ENCODE peak calls at places on chromosomes 13 and 19, in seven cellular contexts. T is CD4-positive, alpha-beta T cell; J is fibroblast of mammary gland; E is nephron progenitor cell; K is IMR-90; N is CD8-positive, alpha-beta T cell; B is cardiac muscle cell. H is an unnamed sample.

GRCh38 chr19:45119582-45119981 is 26.6 kb downstream of the PPP1R37 start:
- DNase-seq in T (no peak), J (no peak), E (no peak), K (no peak), N (no peak), B (no peak), H (no peak)

GRCh38 chr19:39166571-39167391 is 30.0 kb upstream of the NCCRP1 start:
- DNase-seq in T (no peak), J (no peak), E (peak), K (no peak), N (no peak), B (peak), H (no peak)

GRCh38 chr19:5170329-5170745 is 170.3 kb downstream of the PTPRS start:
- DNase-seq in T (peak), J (no peak), E (peak), K (no peak), N (peak), B (no peak), H (no peak)

GRCh38 chr19:51359294-51359693 is 6.9 kb downstream of the ETFB start:
- DNase-seq in T (no peak), J (peak), E (no peak), K (peak), N (no peak), B (no peak), H (no peak)

GRCh38 chr13:45537506-45537905 is 72.8 kb downstream of the COG3 start:
- DNase-seq in T (no peak), J (peak), E (no peak), K (peak), N (no peak), B (no peak), H (no peak)

GRCh38 chr19:15378529-15379082 is 981 bp downstream of the AKAP8 start:
- DNase-seq in T (peak), J (peak), E (peak), K (peak), N (peak), B (peak), H (peak)

GRCh38 chr13:32837973-32838940 is 178.0 kb upstream of the KL start:
- DNase-seq in T (no peak), J (no peak), E (no peak), K (no peak), N (no peak), B (no peak), H (no peak)

GRCh38 chr19:4415352-4415751 is 12.9 kb downstream of the CHAF1A start:
- DNase-seq in T (no peak), J (no peak), E (no peak), K (no peak), N (no peak), B (no peak), H (no peak)

GRCh38 chr19:16903347-16903746 is 14.5 kb downstream of the F2RL3 start:
- DNase-seq in T (no peak), J (no peak), E (no peak), K (no peak), N (no peak), B (no peak), H (no peak)

GRCh38 chr19:40798997-40799557 is at the start of gene EGLN2:
- DNase-seq in T (no peak), J (no peak), E (no peak), K (no peak), N (no peak), B (no peak), H (no peak)

GRCh38 chr19:4970558-4971423 is 1.9 kb downstream of the KDM4B start:
- DNase-seq in T (no peak), J (peak), E (no peak), K (no peak), N (no peak), B (peak), H (no peak)

GRCh38 chr19:45558399-45558878 is 26.2 kb downstream of the OPA3 start:
- DNase-seq in T (peak), J (peak), E (peak), K (peak), N (peak), B (peak), H (no peak)

GRCh38 chr13:102386461-102386860 is 15.4 kb downstream of the FGF14 start:
- DNase-seq in T (no peak), J (no peak), E (no peak), K (no peak), N (no peak), B (no peak), H (no peak)

GRCh38 chr19:48319647-48320537 is 5.5 kb upstream of the EMP3 start:
- DNase-seq in T (peak), J (peak), E (peak), K (peak), N (peak), B (peak), H (no peak)

GRCh38 chr19:1266818-1267440 is 2.2 kb upstream of the CIRBP start:
- DNase-seq in T (peak), J (no peak), E (peak), K (no peak), N (peak), B (peak), H (no peak)

GRCh38 chr19:1774999-1775772 is 21.9 kb downstream of the ONECUT3 start:
- DNase-seq in T (no peak), J (peak), E (no peak), K (no peak), N (no peak), B (no peak), H (no peak)

GRCh38 chr19:2461751-2462634 is 5.2 kb upstream of the LMNB2 start:
- DNase-seq in T (peak), J (peak), E (peak), K (peak), N (peak), B (peak), H (no peak)

GRCh38 chr13:30819136-30819875 is 84.0 kb downstream of the ALOX5AP start:
- DNase-seq in T (no peak), J (no peak), E (no peak), K (no peak), N (no peak), B (no peak), H (no peak)

GRCh38 chr13:71858647-71859046 is 8.4 kb downstream of the DACH1 start:
- DNase-seq in T (no peak), J (no peak), E (no peak), K (no peak), N (no peak), B (no peak), H (no peak)

GRCh38 chr19:970695-971094 is 13.4 kb upstream of the WDR18 start:
- DNase-seq in T (no peak), J (no peak), E (no peak), K (no peak), N (no peak), B (no peak), H (no peak)

GRCh38 chr13:50842246-50842645 is 1.2 kb downstream of the DLEU7 start:
- DNase-seq in T (no peak), J (no peak), E (no peak), K (no peak), N (no peak), B (no peak), H (no peak)

GRCh38 chr13:51643882-51644281 is 59.6 kb downstream of the WDFY2 start:
- DNase-seq in T (no peak), J (peak), E (no peak), K (peak), N (no peak), B (no peak), H (no peak)

GRCh38 chr19:511101-511841 is 4.0 kb downstream of the TPGS1 start:
- DNase-seq in T (peak), J (no peak), E (no peak), K (peak), N (peak), B (no peak), H (no peak)

GRCh38 chr13:80340643-80341097 is 256 bp downstream of the SPRY2 start:
- DNase-seq in T (no peak), J (peak), E (no peak), K (peak), N (no peak), B (no peak), H (no peak)

GRCh38 chr19:43596842-43597461 is 557 bp downstream of the ZNF576 start:
- DNase-seq in T (no peak), J (no peak), E (no peak), K (peak), N (no peak), B (no peak), H (no peak)

GRCh38 chr19:17380426-17381138 is 3.4 kb upstream of the PLVAP start:
- DNase-seq in T (no peak), J (no peak), E (no peak), K (no peak), N (no peak), B (no peak), H (no peak)

GRCh38 chr13:113211774-113212173 is 2.4 kb downstream of the CUL4A start:
- DNase-seq in T (no peak), J (no peak), E (peak), K (no peak), N (no peak), B (no peak), H (no peak)

GRCh38 chr19:53086949-53087348 is 16.3 kb downstream of the ZNF160 start:
- DNase-seq in T (no peak), J (peak), E (no peak), K (peak), N (no peak), B (no peak), H (no peak)

GRCh38 chr13:113753171-113753570 is 5.9 kb upstream of the TMEM255B start:
- DNase-seq in T (no peak), J (no peak), E (no peak), K (no peak), N (no peak), B (no peak), H (no peak)

GRCh38 chr13:75993823-75994222 is 357.7 kb downstream of the LMO7 start:
- DNase-seq in T (no peak), J (peak), E (no peak), K (peak), N (no peak), B (no peak), H (no peak)

GRCh38 chr19:48303367-48303766 is 22.0 kb upstream of the EMP3 start:
- DNase-seq in T (no peak), J (no peak), E (no peak), K (no peak), N (no peak), B (no peak), H (no peak)

GRCh38 chr13:43357435-43358065 is 334.2 kb downstream of the DNAJC15 start:
- DNase-seq in T (no peak), J (no peak), E (no peak), K (no peak), N (no peak), B (peak), H (no peak)

DNA sequence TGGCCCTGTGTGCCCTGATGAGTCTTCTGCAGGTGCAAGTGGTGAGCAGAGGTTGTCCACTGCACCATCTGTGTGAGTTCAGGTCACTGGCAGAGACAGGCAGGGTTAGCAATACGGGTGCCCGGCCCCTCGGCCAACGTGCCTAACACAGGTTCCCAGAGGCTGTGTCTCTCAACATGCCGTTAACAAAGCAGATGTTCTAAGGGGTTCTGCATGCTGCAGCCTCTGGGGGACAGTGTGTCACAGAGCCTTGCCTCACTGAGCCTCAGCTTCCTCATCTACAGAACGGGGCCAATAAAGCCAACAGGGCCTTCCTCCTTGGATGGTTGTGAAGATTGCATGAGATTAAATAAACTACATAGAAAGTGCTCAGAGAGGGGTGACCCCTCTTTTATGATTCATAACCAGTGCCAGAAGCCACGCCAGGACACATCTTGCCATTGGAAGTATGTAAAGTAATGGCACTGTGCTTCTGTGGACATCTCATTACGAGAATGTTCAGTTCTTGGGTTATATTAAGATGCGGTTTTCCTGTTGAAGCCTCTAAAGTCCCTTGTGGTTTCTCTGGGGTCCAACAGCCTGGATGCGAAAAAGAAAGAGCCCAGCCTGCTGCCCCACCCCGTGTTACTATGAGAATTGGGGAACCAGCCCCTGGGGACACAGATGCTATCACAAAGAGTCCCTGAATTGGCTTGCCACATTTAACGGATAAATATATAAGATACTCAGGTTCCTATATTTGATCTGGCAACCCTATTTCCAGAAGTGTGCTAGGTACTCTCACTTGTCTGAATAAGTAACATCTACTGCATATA is 11.2 kb upstream of the ARHGEF18 start:
- DNase-seq in T (no peak), J (no peak), E (no peak), K (no peak), N (no peak), B (no peak), H (no peak)
- TF ChIP-seq CTCF in T (no peak), J (no peak), E (no peak), K (no peak), N (no peak), B (no peak), H (no peak)

DNA sequence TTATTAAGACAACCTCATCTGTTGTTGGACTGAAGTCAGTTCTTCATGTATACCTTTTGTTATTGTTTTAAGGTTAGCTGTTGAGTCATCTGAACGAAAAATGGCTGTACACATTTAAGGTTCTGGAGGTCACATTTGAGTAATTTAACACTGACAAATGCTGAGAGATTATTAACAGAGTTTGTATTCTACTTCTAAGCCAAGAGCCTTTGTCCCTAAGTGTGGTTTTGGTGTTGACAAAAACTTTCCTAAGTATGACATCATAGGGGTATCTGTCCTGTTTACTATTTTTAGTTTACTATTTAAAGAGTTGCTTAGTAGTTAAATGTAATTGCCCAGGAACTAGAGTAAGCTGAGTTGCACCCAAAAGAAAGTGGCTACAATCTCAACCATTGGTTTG is 71.9 kb downstream of the CDK8 start:
- DNase-seq in T (no peak), J (peak), E (no peak), K (peak), N (no peak), B (no peak), H (no peak)
- TF ChIP-seq CTCF in T (no peak), J (no peak), E (no peak), K (no peak), N (no peak), B (no peak), H (no peak)

DNA sequence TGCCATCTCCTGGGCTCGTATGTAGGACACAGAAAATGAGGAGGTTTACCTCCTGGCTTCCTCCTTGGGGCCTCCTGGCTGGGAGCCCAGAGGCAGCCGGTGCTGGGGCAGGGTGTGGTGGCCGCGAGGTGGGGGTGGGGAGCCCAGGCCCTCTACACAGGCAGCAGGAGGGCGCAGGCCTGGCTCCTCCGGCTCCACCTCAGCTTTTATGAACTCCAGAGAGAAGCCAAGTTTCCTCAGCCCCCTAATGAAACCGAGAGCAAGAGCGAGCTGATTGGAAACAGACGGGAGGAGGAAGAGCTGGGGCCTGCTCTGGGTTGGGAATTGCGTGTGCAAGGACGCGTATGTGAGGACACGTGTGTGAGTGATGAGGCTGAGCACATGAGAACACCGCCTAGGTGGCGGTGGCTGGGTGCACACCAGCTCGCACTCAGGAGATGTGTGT is 23.1 kb downstream of the LYL1 start:
- DNase-seq in T (no peak), J (peak), E (no peak), K (peak), N (no peak), B (no peak), H (no peak)
- TF ChIP-seq CTCF in T (no peak), J (no peak), E (no peak), K (no peak), N (no peak), B (no peak), H (peak)

DNA sequence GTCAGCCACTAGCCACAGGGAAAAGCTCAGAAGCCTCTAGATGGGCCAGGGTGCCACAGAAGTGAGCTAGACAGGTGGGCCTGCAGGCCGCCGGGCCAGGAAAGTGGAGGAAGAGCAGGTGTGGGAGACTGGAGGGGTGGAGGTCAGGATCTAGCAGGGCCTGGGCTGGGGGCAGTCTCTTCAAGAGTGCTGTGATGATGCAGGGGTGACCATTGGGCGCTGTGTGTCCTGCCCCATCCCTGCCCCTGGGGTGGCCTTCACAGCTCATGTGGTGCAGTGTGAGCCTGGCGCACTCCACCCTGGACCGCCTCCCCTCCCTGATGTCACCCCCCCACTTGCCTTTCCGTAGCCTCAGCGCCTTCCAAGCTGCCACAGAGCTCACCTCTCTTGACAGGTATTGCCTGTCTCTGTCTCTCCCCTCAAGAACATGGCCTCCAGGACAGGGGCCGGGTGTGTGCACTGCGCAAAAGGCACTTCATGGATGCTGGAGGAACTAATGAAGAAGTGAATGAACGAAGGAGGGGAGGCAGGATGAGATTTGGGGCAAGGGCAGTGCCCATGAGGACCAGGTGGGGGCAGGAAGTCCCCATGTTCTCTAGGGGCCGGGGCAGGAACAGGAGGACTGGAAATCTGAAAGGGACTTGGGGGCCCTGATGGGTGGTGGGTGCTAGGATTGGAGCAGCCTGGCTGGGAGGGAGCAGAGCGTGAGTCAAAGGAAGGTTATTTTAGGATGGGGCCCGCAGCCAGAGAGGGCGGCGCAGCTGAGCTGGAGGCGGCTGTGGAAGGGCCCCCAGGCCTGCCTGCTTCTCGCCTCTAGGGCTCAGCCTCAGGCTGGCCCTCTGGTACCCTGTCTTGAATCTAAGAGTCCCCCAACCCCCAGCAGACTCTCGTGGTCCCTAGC is 6.6 kb downstream of the SSBP4 start:
- DNase-seq in T (no peak), J (peak), E (no peak), K (peak), N (peak), B (no peak), H (no peak)
- TF ChIP-seq CTCF in T (no peak), J (peak), E (no peak), K (peak), N (no peak), B (no peak), H (peak)

GRCh38 chr19:29079331-29079730 is 133.6 kb downstream of the UQCRFS1 start:
- DNase-seq in T (no peak), J (no peak), E (no peak), K (no peak), N (no peak), B (no peak), H (no peak)
- TF ChIP-seq CTCF in T (no peak), J (no peak), E (no peak), K (no peak), N (no peak), B (no peak), H (no peak)

DNA sequence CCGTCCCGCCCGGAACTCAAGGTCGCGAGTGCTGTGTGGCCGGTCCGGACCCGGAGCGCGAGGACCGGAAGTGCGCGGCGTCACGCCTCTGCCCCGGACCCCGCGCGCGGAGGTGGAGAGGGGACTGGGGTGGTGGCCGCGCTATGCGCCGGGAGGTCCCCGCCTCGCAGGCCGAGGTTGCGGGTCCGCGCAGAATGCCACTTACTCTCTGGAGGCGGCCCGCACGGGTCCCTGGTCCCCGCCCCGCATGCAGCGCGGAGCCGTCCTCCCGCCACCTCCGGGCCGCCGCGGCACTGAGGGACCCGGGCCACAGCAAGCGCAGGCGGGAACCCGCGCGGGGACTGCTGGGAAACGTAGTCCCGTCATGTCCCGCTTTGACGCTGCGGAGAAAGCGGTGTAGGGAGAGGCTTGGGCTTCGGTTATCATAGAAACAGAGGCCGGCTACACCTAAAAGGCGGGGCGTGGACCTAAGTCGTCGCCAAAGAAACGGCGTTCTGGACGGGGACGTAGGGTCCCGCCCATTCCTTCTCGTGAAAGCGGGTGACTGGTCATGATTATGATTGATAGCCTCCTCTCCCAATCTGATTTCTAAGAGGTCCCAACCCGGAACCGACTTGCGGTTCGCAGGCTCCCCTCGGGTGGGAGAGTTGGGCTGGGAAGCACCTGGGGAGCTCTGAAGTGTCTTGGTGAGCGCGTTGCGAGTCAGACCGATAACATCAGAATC is at the start of gene ZNF837:
- DNase-seq in T (peak), J (peak), E (peak), K (peak), N (peak), B (peak), H (peak)
- TF ChIP-seq CTCF in T (no peak), J (no peak), E (no peak), K (no peak), N (no peak), B (no peak), H (peak)

H was measured in chondrocyte.